ENCODE peak calls at places on chromosomes 11 and 22, in six cellular contexts. P is H1, K is HepG2, Y is K562, G is GM12892, A is GM12878. Z is an unnamed sample.

GRCh38 chr11:104254347-104254746 is 90.4 kb upstream of the PDGFD start:
- DNase-seq in P (peak; percentile 65), K (peak; percentile 24), Y (peak; percentile 17), G (no peak), A (no peak), Z (peak; percentile 1)

GRCh38 chr11:103942646-103943045 is 93.8 kb upstream of the DDI1 start:
- DNase-seq in P (no peak), K (no peak), Y (no peak), G (no peak), A (no peak), Z (no peak)

GRCh38 chr11:20045098-20045688 is 115.1 kb downstream of the DBX1 start:
- DNase-seq in P (no peak), K (no peak), Y (no peak), G (no peak), A (no peak), Z (no peak)

GRCh38 chr11:66637557-66638176 is 836 bp upstream of the RBM4 start:
- DNase-seq in P (no peak), K (no peak), Y (peak; percentile 32), G (no peak), A (no peak), Z (no peak)

GRCh38 chr11:14418801-14419417 is 59.9 kb upstream of the RRAS2 start:
- DNase-seq in P (no peak), K (peak; percentile 38), Y (peak; percentile 42), G (no peak), A (no peak), Z (no peak)

GRCh38 chr11:69884286-69884685 is 65.1 kb upstream of the FGF3 start:
- DNase-seq in P (no peak), K (no peak), Y (no peak), G (no peak), A (no peak), Z (no peak)

GRCh38 chr11:125100136-125100535 is 11.3 kb downstream of the TMEM218 start:
- DNase-seq in P (no peak), K (no peak), Y (no peak), G (no peak), A (no peak), Z (no peak)

GRCh38 chr11:68408512-68408911 is 52.0 kb upstream of the PPP6R3 start:
- DNase-seq in P (no peak), K (no peak), Y (no peak), G (no peak), A (no peak), Z (no peak)

GRCh38 chr11:113249491-113249763 is 65.0 kb upstream of the TTC12 start:
- DNase-seq in P (no peak), K (no peak), Y (no peak), G (no peak), A (no peak), Z (no peak)

GRCh38 chr11:20050048-20050447 is 110.2 kb downstream of the DBX1 start:
- DNase-seq in P (no peak), K (no peak), Y (no peak), G (no peak), A (no peak), Z (no peak)

GRCh38 chr11:73969991-73970800 is 12.4 kb downstream of the UCP2 start:
- DNase-seq in P (no peak), K (no peak), Y (no peak), G (no peak), A (no peak), Z (no peak)

GRCh38 chr11:765025-765801 is 12.1 kb downstream of the GATD1 start:
- DNase-seq in P (no peak), K (peak; percentile 35), Y (peak; percentile 54), G (peak; percentile 62), A (no peak), Z (no peak)

GRCh38 chr22:35150163-35151107 is 84.5 kb downstream of the ISX start:
- DNase-seq in P (peak; percentile 58), K (peak; percentile 36), Y (peak; percentile 41), G (no peak), A (no peak), Z (no peak)

GRCh38 chr11:73198677-73199076 is 19.4 kb upstream of the P2RY2 start:
- DNase-seq in P (no peak), K (peak; percentile 62), Y (no peak), G (no peak), A (no peak), Z (no peak)

GRCh38 chr22:48086246-48086645 is 1323.8 kb downstream of the TBC1D22A start:
- DNase-seq in P (no peak), K (no peak), Y (no peak), G (no peak), A (no peak), Z (no peak)

GRCh38 chr11:112255075-112255739 is 5.5 kb downstream of the PLET1 start:
- DNase-seq in P (no peak), K (peak; percentile 18), Y (peak; percentile 26), G (no peak), A (no peak), Z (no peak)

GRCh38 chr11:124285610-124286344 is 28.0 kb downstream of the OR8D1 start:
- DNase-seq in P (no peak), K (no peak), Y (no peak), G (no peak), A (no peak), Z (no peak)

GRCh38 chr22:24185001-24185500 is 3.8 kb downstream of the SUSD2 start:
- DNase-seq in P (no peak), K (no peak), Y (no peak), G (no peak), A (no peak), Z (no peak)

GRCh38 chr11:19432370-19433163 is 191.8 kb upstream of the E2F8 start:
- DNase-seq in P (no peak), K (no peak), Y (no peak), G (no peak), A (peak; percentile 74), Z (no peak)

GRCh38 chr11:86588566-86589090 is 83.8 kb downstream of the ME3 start:
- DNase-seq in P (no peak), K (no peak), Y (no peak), G (no peak), A (no peak), Z (no peak)

DNA sequence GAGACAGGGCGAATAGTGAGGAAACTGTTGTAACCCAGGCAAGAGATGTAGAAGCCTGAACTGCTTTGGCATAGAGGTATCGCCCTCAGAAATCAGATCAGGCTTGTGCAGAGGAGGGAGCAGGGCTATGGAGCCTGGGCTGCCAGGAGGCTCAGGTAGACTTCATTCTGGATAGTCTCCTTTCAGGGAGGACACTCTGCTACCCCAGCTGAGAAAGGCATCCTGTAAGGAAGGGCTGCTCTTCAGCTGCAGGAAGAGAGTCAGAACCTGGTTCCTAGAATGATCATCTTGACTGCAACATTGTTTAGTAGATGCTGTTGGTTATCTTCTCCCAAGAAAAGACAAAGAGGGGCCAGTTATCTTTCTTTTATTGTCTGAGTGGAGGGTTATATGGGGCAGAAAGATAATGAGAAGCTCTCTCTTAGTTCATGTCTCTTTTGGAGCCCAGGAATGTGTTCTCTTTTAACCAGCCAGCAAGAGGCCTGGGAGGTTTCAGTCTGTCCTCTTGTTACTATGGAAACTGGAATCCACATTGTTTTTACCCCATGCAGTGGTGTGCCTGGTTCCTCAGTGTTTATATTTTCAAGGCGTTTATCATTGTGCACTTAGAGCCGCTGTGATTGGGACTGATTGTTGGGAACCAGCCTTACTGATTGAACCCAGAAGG is 95.7 kb downstream of the STIM1 start:
- DNase-seq in P (no peak), K (peak; percentile 50), Y (no peak), G (no peak), A (no peak), Z (no peak)
- TF ChIP-seq TAF1 in P (no peak), K (no peak), Y (no peak), G (no peak), A (no peak), Z (no peak)

DNA sequence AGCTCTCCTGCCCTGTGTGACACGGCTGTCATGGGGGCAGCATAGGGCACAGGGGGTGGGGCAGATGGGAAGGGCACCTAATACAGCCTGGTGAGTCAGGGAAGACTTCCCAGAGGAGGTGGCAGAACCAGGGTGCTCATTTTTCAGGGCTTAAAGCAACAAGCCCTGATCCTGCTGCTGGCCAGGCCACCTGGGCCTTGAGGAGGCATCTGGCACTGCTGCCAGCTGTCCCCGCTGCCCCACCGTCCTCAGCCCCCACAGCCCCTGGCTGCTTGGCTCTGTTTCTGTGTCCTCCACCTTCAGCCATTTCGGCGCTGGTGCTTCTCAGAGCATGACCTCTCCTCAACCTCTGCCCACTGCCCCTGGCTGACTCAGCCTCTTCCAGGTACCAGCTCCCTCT is 4.3 kb downstream of the MAP3K11 start:
- DNase-seq in P (no peak), K (no peak), Y (no peak), G (no peak), A (no peak), Z (no peak)
- TF ChIP-seq POLR2A in P (no peak), K (no peak), Y (no peak), G (no peak), A (no peak), Z (no peak)

GRCh38 chr11:44006882-44007495 is 40.8 kb upstream of the ACCSL start:
- DNase-seq in P (no peak), K (no peak), Y (no peak), G (no peak), A (no peak), Z (no peak)

GRCh38 chr11:44008698-44009097 is 39.1 kb upstream of the ACCSL start:
- DNase-seq in P (no peak), K (no peak), Y (no peak), G (no peak), A (no peak), Z (no peak)

GRCh38 chr11:44007746-44008501 is 39.9 kb upstream of the ACCSL start:
- DNase-seq in P (no peak), K (no peak), Y (no peak), G (no peak), A (no peak), Z (no peak)

GRCh38 chr11:44011797-44012196 is 36.0 kb upstream of the ACCSL start:
- DNase-seq in P (no peak), K (no peak), Y (no peak), G (no peak), A (no peak), Z (no peak)

DNA sequence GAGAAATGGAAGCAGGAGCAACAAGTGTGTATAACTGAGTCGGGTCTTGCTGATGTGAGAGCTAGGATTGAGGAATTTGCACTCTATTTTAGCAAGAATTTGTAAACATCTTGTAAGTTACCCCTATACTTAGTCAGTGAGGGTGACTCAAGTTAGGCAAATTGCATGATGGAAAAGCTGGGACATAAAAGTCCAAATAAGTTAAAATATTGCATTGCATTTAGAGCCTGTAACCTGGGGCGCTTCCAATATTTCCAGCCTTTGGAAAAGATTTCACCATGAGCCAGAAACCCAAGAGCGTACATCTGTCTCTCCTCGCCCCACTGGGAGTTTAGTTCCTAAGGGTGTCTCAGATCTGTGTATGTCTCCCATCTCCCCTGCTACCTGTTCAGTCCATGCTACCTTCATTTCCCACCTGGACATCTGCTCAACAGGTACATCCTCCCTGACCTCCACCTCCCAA is 37.0 kb upstream of the ACCSL start:
- DNase-seq in P (no peak), K (no peak), Y (no peak), G (no peak), A (no peak), Z (no peak)
- TF ChIP-seq POLR2AphosphoS5 in P (no peak), K (no peak), Y (no peak), G (no peak), A (no peak), Z (no peak)

DNA sequence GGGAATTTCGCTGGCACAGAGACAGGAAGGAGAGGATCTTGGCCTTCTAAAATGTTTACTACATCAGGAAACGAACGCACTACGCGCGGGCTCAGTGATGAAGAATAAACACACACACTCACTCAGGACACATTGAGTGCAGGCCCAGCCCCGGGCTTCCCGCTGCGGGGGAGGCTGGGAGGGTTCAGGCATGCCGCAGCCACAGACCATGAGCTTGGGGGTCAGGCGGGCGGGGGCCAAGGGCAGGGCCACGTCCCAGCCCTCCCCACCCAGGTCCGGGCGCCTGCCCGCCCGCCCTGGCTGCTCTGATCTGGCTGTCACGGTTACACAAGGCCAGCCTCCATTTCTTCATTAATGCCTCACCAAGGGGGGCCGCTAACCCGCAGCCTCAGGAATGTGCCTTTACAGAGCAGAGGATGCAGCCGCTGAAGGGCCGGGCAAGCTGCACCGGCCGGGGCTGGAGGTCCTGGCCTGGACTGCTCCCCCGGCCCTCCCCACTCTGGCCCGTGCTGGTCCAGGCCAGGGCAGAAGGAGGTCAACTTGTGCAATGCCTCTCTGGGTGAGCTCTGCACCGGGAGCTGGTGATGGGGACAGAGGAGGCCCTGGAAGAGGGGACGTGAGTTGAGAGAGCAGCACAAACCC is 41.7 kb downstream of the IGF2 start:
- DNase-seq in P (peak; percentile 33), K (peak; percentile 90), Y (no peak), G (no peak), A (no peak), Z (peak; percentile 15)
- TF ChIP-seq TAF1 in P (no peak), K (peak; percentile 42), Y (no peak), G (no peak), A (no peak), Z (no peak)